ENCODE peak calls at places on chromosome 22, in nine cellular contexts. G, F, K, H, A, O, X, U and T are unnamed samples.

GRCh38 chr22:33440756-33441155 is 382.6 kb upstream of the SYN3 start:
- DNase-seq in G (no peak), F (no peak), H (no peak), X (no peak), A (no peak), U (no peak), O (no peak), K (no peak), T (no peak)

GRCh38 chr22:50090141-50090714 is 422 bp downstream of the MOV10L1 start:
- DNase-seq in G (no peak), X (no peak), U (peak), F (no peak), K (no peak), A (no peak), H (no peak), O (no peak), T (no peak)

GRCh38 chr22:46969961-46970360 is 207.5 kb downstream of the TBC1D22A start:
- DNase-seq in U (no peak), H (no peak), X (no peak), O (peak), K (no peak), F (no peak), A (no peak), G (no peak), T (no peak)

GRCh38 chr22:26708256-26709009 is 51.0 kb downstream of the MIAT start:
- DNase-seq in O (no peak), G (no peak), U (no peak), A (no peak), X (no peak), F (no peak), H (no peak), K (no peak), T (no peak)

GRCh38 chr22:39306456-39307361 is 12.7 kb downstream of the RPL3 start:
- DNase-seq in F (no peak), A (no peak), U (no peak), O (peak), X (peak), K (no peak), G (peak), H (no peak), T (no peak)

GRCh38 chr22:41534219-41534618 is 10.1 kb downstream of the POLR3H start:
- DNase-seq in X (no peak), G (no peak), K (no peak), U (no peak), O (no peak), H (no peak), F (no peak), A (no peak), T (no peak)

GRCh38 chr22:41099036-41099435 is 6.6 kb downstream of the EP300 start:
- DNase-seq in A (no peak), U (no peak), F (no peak), G (no peak), K (no peak), O (no peak), H (no peak), X (no peak), T (no peak)

GRCh38 chr22:50027639-50028537 is 15.3 kb upstream of the IL17REL start:
- DNase-seq in O (peak), F (no peak), K (peak), U (peak), A (no peak), G (peak), X (peak), H (peak), T (peak)

GRCh38 chr22:41286639-41287091 is 678 bp upstream of the RANGAP1 start:
- DNase-seq in K (peak), A (no peak), O (peak), X (peak), H (no peak), U (no peak), G (peak), F (no peak), T (peak)

GRCh38 chr22:19988331-19988808 is 28.3 kb downstream of the ARVCF start:
- DNase-seq in G (no peak), U (peak), F (no peak), A (no peak), X (no peak), K (no peak), O (no peak), H (no peak), T (no peak)

GRCh38 chr22:50267591-50268390 is 2.4 kb downstream of the MAPK11 start:
- DNase-seq in X (no peak), H (no peak), F (no peak), U (peak), K (no peak), G (peak), O (peak), A (no peak), T (peak)

GRCh38 chr22:23565942-23566715 is 14.0 kb downstream of the IGLL1 start:
- DNase-seq in F (no peak), U (no peak), X (peak), O (no peak), A (no peak), G (no peak), H (no peak), K (no peak), T (no peak)

GRCh38 chr22:47456031-47456430 is 693.6 kb downstream of the TBC1D22A start:
- DNase-seq in X (no peak), A (no peak), H (no peak), U (no peak), F (no peak), K (no peak), O (no peak), G (no peak), T (no peak)

GRCh38 chr22:42684462-42685195 is 35.4 kb upstream of the CYB5R3 start:
- DNase-seq in G (no peak), X (no peak), H (no peak), K (no peak), F (no peak), A (no peak), O (no peak), U (no peak), T (no peak)

GRCh38 chr22:20576445-20576816 is 69.0 kb downstream of the MED15 start:
- DNase-seq in G (peak), O (peak), F (no peak), A (no peak), H (no peak), K (no peak), X (no peak), U (no peak), T (no peak)